ENCODE peak calls at places on chromosomes 16 and 17, in nine cellular contexts. One of them, this sample, is unnamed.
A peak's percentile ranks its signal among the peaks of the same experiment; 100 is the strongest.

GRCh38 chr17:42414782-42415409 is 8.2 kb downstream of the CAVIN1 start:
- DNase-seq in HL-60: peak; percentile 70
- DNase-seq in fibroblast of lung: no peak
- DNase-seq in epithelial cell of proximal tubule: no peak
- DNase-seq in BJ: no peak
- DNase-seq in GM12865: peak; percentile 49
- DNase-seq in A549: no peak
- DNase-seq in lower leg skin: no peak
- DNase-seq in AG10803: no peak
- DNase-seq in this sample: no peak

GRCh38 chr16:31085371-31085770 is 3.4 kb downstream of the PRSS53 start:
- DNase-seq in HL-60: no peak
- DNase-seq in fibroblast of lung: no peak
- DNase-seq in epithelial cell of proximal tubule: no peak
- DNase-seq in BJ: no peak
- DNase-seq in GM12865: no peak
- DNase-seq in A549: no peak
- DNase-seq in lower leg skin: no peak
- DNase-seq in AG10803: no peak
- DNase-seq in this sample: no peak

GRCh38 chr16:1088295-1089170 is 7.5 kb downstream of the C1QTNF8 start:
- DNase-seq in HL-60: no peak
- DNase-seq in fibroblast of lung: no peak
- DNase-seq in epithelial cell of proximal tubule: no peak
- DNase-seq in BJ: no peak
- DNase-seq in GM12865: no peak
- DNase-seq in A549: no peak
- DNase-seq in lower leg skin: no peak
- DNase-seq in AG10803: no peak
- DNase-seq in this sample: no peak

GRCh38 chr16:85570735-85571562 is 42.2 kb upstream of the GSE1 start:
- DNase-seq in HL-60: peak; percentile 89
- DNase-seq in fibroblast of lung: no peak
- DNase-seq in epithelial cell of proximal tubule: no peak
- DNase-seq in BJ: no peak
- DNase-seq in GM12865: peak; percentile 88
- DNase-seq in A549: no peak
- DNase-seq in lower leg skin: peak; percentile 68
- DNase-seq in AG10803: no peak
- DNase-seq in this sample: no peak

GRCh38 chr17:21548236-21548635 is 144.1 kb upstream of the KCNJ18 start:
- DNase-seq in HL-60: no peak
- DNase-seq in fibroblast of lung: no peak
- DNase-seq in epithelial cell of proximal tubule: no peak
- DNase-seq in BJ: no peak
- DNase-seq in GM12865: no peak
- DNase-seq in A549: no peak
- DNase-seq in lower leg skin: no peak
- DNase-seq in AG10803: no peak
- DNase-seq in this sample: no peak

GRCh38 chr16:68951991-68952877 is 108.9 kb downstream of the TANGO6 start:
- DNase-seq in HL-60: no peak
- DNase-seq in fibroblast of lung: no peak
- DNase-seq in epithelial cell of proximal tubule: no peak
- DNase-seq in BJ: no peak
- DNase-seq in GM12865: no peak
- DNase-seq in A549: peak; percentile 28
- DNase-seq in lower leg skin: no peak
- DNase-seq in AG10803: peak; percentile 59
- DNase-seq in this sample: no peak

GRCh38 chr16:82344157-82344556 is 174.1 kb upstream of the MPHOSPH6 start:
- DNase-seq in HL-60: no peak
- DNase-seq in fibroblast of lung: no peak
- DNase-seq in epithelial cell of proximal tubule: no peak
- DNase-seq in BJ: no peak
- DNase-seq in GM12865: peak; percentile 20
- DNase-seq in A549: no peak
- DNase-seq in lower leg skin: no peak
- DNase-seq in AG10803: no peak
- DNase-seq in this sample: no peak

GRCh38 chr17:58779446-58779845 is 23.8 kb downstream of the PPM1E start:
- DNase-seq in HL-60: no peak
- DNase-seq in fibroblast of lung: no peak
- DNase-seq in epithelial cell of proximal tubule: no peak
- DNase-seq in BJ: no peak
- DNase-seq in GM12865: no peak
- DNase-seq in A549: no peak
- DNase-seq in lower leg skin: no peak
- DNase-seq in AG10803: no peak
- DNase-seq in this sample: no peak

DNA sequence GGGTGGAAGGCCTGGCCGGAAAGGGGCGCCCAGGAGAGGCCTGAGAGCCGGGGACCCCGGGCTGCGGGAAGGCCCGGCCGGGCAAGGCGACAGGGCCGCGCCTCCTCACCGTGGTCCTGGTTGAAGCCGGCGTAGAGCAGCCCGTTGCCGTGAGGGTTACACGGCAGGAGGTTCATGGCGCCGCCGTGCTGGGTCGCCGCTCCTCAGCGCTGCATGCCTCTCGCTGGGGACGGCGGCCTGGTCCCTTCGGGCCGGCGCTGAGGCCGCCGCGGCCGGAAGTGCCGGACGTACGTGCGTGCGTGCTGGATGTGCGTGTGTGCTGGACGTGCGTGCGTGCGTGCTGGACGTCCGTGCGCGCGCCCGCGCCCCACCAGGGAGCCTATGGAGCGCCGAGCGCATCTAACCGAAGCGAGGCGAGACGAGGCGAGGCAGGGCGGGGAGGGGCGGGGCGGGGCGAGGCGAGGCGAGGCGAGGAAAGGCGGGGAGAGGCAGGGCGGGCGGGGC is at the start of gene WDR45B:
- DNase-seq in HL-60: peak; percentile 96
- DNase-seq in fibroblast of lung: peak; percentile 98
- DNase-seq in epithelial cell of proximal tubule: no peak
- DNase-seq in BJ: peak; percentile 71
- DNase-seq in GM12865: peak; percentile 99
- DNase-seq in A549: peak; percentile 98
- DNase-seq in lower leg skin: peak; percentile 89
- DNase-seq in AG10803: peak; percentile 99
- DNase-seq in this sample: peak; percentile 92
- TF ChIP-seq CTCF in HL-60: no peak
- TF ChIP-seq CTCF in fibroblast of lung: no peak
- TF ChIP-seq CTCF in epithelial cell of proximal tubule: no peak
- TF ChIP-seq CTCF in BJ: no peak
- TF ChIP-seq CTCF in GM12865: no peak
- TF ChIP-seq CTCF in A549: no peak
- TF ChIP-seq CTCF in lower leg skin: no peak
- TF ChIP-seq CTCF in AG10803: no peak
- TF ChIP-seq CTCF in this sample: no peak

GRCh38 chr17:27245230-27245696 is 48.7 kb upstream of the WSB1 start:
- DNase-seq in HL-60: peak; percentile 93
- DNase-seq in fibroblast of lung: peak; percentile 97
- DNase-seq in epithelial cell of proximal tubule: peak; percentile 53
- DNase-seq in BJ: no peak
- DNase-seq in GM12865: peak; percentile 88
- DNase-seq in A549: peak; percentile 95
- DNase-seq in lower leg skin: peak; percentile 80
- DNase-seq in AG10803: peak; percentile 90
- DNase-seq in this sample: peak; percentile 62

GRCh38 chr17:27244019-27244418 is 49.9 kb upstream of the WSB1 start:
- DNase-seq in HL-60: peak; percentile 38
- DNase-seq in fibroblast of lung: no peak
- DNase-seq in epithelial cell of proximal tubule: no peak
- DNase-seq in BJ: no peak
- DNase-seq in GM12865: no peak
- DNase-seq in A549: no peak
- DNase-seq in lower leg skin: no peak
- DNase-seq in AG10803: no peak
- DNase-seq in this sample: no peak

GRCh38 chr17:27242951-27243350 is 51.0 kb upstream of the WSB1 start:
- DNase-seq in HL-60: no peak
- DNase-seq in fibroblast of lung: no peak
- DNase-seq in epithelial cell of proximal tubule: no peak
- DNase-seq in BJ: no peak
- DNase-seq in GM12865: no peak
- DNase-seq in A549: no peak
- DNase-seq in lower leg skin: no peak
- DNase-seq in AG10803: no peak
- DNase-seq in this sample: no peak

GRCh38 chr17:27246537-27246936 is 47.4 kb upstream of the WSB1 start:
- DNase-seq in HL-60: no peak
- DNase-seq in fibroblast of lung: no peak
- DNase-seq in epithelial cell of proximal tubule: no peak
- DNase-seq in BJ: no peak
- DNase-seq in GM12865: no peak
- DNase-seq in A549: no peak
- DNase-seq in lower leg skin: no peak
- DNase-seq in AG10803: no peak
- DNase-seq in this sample: no peak

DNA sequence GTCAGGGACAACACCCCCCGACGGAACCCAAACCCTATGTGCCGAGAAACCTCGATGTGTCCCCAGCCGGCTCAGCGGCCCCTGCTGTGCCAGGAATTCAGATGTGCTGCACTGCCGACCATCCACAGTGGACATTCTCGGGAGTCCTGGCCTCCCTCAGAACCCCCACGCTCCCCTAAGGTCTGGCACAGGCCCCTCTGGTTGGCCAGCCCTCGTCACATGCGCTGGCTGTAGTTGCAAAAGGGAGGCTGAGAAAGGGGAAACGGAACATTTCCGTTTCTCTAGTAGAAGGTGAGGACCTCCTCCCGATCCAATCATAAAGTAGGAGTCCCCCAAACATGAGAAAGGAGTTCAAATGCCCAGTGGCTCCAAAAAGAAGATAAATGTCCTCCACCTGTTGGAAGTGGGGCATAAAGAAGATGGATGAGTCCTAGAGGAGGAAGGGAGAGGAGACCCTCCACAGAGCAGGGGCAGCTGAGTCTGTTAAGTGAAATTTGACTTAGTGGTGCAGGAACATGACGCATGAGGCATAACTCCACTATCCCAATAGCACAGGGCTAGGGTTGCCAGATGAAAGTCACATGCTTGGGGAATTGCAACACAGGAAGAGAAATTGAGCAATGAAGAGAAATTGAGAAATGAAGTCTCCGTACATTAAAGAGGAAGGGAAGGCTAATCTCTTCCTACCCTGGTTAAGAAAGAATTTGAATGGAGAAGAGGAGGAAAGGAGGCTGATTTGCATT is 49.3 kb upstream of the WSB1 start:
- DNase-seq in HL-60: peak; percentile 98
- DNase-seq in fibroblast of lung: peak; percentile 99
- DNase-seq in epithelial cell of proximal tubule: peak; percentile 85
- DNase-seq in BJ: peak; percentile 85
- DNase-seq in GM12865: no peak
- DNase-seq in A549: no peak
- DNase-seq in lower leg skin: peak; percentile 89
- DNase-seq in AG10803: peak; percentile 95
- DNase-seq in this sample: peak; percentile 92
- H3K4me3 ChIP-seq in HL-60: peak overlapping the region; percentile 9
- H3K4me3 ChIP-seq in fibroblast of lung: peak overlapping the region; percentile 3
- H3K4me3 ChIP-seq in epithelial cell of proximal tubule: peak overlapping the region; percentile 33
- H3K4me3 ChIP-seq in BJ: peak overlapping the region; percentile 5
- H3K4me3 ChIP-seq in GM12865: no peak overlapping the region
- H3K4me3 ChIP-seq in A549: no peak overlapping the region
- H3K4me3 ChIP-seq in lower leg skin: no peak overlapping the region
- H3K4me3 ChIP-seq in AG10803: peak overlapping the region; percentile 48
- H3K4me3 ChIP-seq in this sample: peak overlapping the region; percentile 9

GRCh38 chr17:74353446-74354060 is 8.1 kb downstream of the BTBD17 start:
- DNase-seq in HL-60: no peak
- DNase-seq in fibroblast of lung: no peak
- DNase-seq in epithelial cell of proximal tubule: no peak
- DNase-seq in BJ: no peak
- DNase-seq in GM12865: no peak
- DNase-seq in A549: no peak
- DNase-seq in lower leg skin: no peak
- DNase-seq in AG10803: no peak
- DNase-seq in this sample: no peak

GRCh38 chr17:74355065-74355464 is 6.6 kb downstream of the BTBD17 start:
- DNase-seq in HL-60: no peak
- DNase-seq in fibroblast of lung: no peak
- DNase-seq in epithelial cell of proximal tubule: no peak
- DNase-seq in BJ: no peak
- DNase-seq in GM12865: no peak
- DNase-seq in A549: no peak
- DNase-seq in lower leg skin: no peak
- DNase-seq in AG10803: no peak
- DNase-seq in this sample: no peak

GRCh38 chr17:74354561-74354960 is 7.1 kb downstream of the BTBD17 start:
- DNase-seq in HL-60: no peak
- DNase-seq in fibroblast of lung: no peak
- DNase-seq in epithelial cell of proximal tubule: no peak
- DNase-seq in BJ: no peak
- DNase-seq in GM12865: no peak
- DNase-seq in A549: no peak
- DNase-seq in lower leg skin: no peak
- DNase-seq in AG10803: no peak
- DNase-seq in this sample: no peak

GRCh38 chr17:74351552-74352210 is 10.0 kb downstream of the BTBD17 start:
- DNase-seq in HL-60: peak; percentile 16
- DNase-seq in fibroblast of lung: no peak
- DNase-seq in epithelial cell of proximal tubule: no peak
- DNase-seq in BJ: no peak
- DNase-seq in GM12865: no peak
- DNase-seq in A549: no peak
- DNase-seq in lower leg skin: no peak
- DNase-seq in AG10803: no peak
- DNase-seq in this sample: no peak

DNA sequence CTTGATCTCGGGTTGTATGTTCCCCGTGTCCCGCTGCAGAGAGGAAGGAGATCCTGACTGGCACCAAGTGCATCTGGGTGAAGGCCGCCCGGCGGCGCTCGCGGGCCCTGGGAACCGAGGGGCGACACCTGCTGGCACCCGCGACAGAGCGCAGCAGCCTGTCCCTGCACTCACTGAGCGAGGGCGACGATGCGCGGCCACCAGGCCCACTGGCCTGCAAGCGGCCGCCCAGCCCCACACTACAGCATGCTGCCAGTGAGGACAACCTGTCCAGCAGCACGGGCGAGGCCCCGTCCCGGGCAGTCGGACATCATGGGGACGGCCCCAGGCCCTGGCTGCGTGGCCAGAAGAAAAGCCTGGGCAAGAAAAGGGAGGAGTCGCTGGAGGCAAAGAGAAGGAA is 7.5 kb downstream of the BTBD17 start:
- DNase-seq in HL-60: peak; percentile 64
- DNase-seq in fibroblast of lung: no peak
- DNase-seq in epithelial cell of proximal tubule: no peak
- DNase-seq in BJ: no peak
- DNase-seq in GM12865: peak; percentile 66
- DNase-seq in A549: peak; percentile 77
- DNase-seq in lower leg skin: no peak
- DNase-seq in AG10803: no peak
- DNase-seq in this sample: no peak
- TF ChIP-seq CTCF in HL-60: peak; percentile 99
- TF ChIP-seq CTCF in fibroblast of lung: no peak
- TF ChIP-seq CTCF in epithelial cell of proximal tubule: peak; percentile 63
- TF ChIP-seq CTCF in BJ: peak; percentile 9
- TF ChIP-seq CTCF in GM12865: peak; percentile 96
- TF ChIP-seq CTCF in A549: peak; percentile 87
- TF ChIP-seq CTCF in lower leg skin: no peak
- TF ChIP-seq CTCF in AG10803: peak; percentile 9
- TF ChIP-seq CTCF in this sample: no peak

DNA sequence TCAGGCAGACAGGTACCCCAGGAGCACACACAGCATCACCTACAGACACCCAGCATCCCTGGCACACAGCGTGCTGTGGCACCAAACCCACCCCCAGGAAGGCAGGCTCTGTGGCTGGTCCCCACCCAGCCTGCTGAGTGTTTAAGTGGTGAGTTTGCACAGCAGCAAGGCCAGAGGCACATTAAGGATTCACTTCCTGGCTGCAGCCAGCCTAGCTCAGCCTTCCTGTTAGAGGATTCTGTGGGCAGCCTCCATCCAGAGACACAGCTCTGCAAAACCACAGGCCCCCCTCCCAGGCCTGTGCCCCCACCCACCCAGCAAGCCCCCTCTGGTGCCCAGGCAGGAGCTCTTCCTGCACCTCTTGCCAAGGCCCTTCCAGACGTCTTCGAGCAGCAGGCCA is 36.1 kb upstream of the PHB1 start:
- DNase-seq in HL-60: no peak
- DNase-seq in fibroblast of lung: no peak
- DNase-seq in epithelial cell of proximal tubule: no peak
- DNase-seq in BJ: no peak
- DNase-seq in GM12865: no peak
- DNase-seq in A549: no peak
- DNase-seq in lower leg skin: no peak
- DNase-seq in AG10803: peak; percentile 39
- DNase-seq in this sample: no peak
- H3K4me3 ChIP-seq in HL-60: no peak overlapping the region
- H3K4me3 ChIP-seq in fibroblast of lung: no peak overlapping the region
- H3K4me3 ChIP-seq in epithelial cell of proximal tubule: no peak overlapping the region
- H3K4me3 ChIP-seq in BJ: no peak overlapping the region
- H3K4me3 ChIP-seq in GM12865: no peak overlapping the region
- H3K4me3 ChIP-seq in A549: no peak overlapping the region
- H3K4me3 ChIP-seq in lower leg skin: no peak overlapping the region
- H3K4me3 ChIP-seq in AG10803: no peak overlapping the region
- H3K4me3 ChIP-seq in this sample: no peak overlapping the region